ENCODE peak calls at places on chromosomes 3 and 15, in six cellular contexts. One of them, this sample, is unnamed.

GRCh38 chr15:57018151-57018550 is 99.7 kb downstream of the TCF12 start:
- DNase-seq in GM12878: no peak
- DNase-seq in K562: no peak
- DNase-seq in GM12891: no peak
- DNase-seq in HepG2: no peak
- DNase-seq in H1: no peak
- DNase-seq in this sample: no peak

GRCh38 chr3:185658504-185658912 is 72.4 kb downstream of the SENP2 start:
- DNase-seq in GM12878: no peak
- DNase-seq in K562: no peak
- DNase-seq in GM12891: no peak
- DNase-seq in HepG2: peak
- DNase-seq in H1: no peak
- DNase-seq in this sample: no peak

GRCh38 chr3:171972965-171973364 is 66.4 kb upstream of the FNDC3B start:
- DNase-seq in GM12878: no peak
- DNase-seq in K562: no peak
- DNase-seq in GM12891: no peak
- DNase-seq in HepG2: no peak
- DNase-seq in H1: no peak
- DNase-seq in this sample: no peak

GRCh38 chr3:138694287-138695007 is 85.9 kb downstream of the FAIM start:
- DNase-seq in GM12878: no peak
- DNase-seq in K562: peak
- DNase-seq in GM12891: no peak
- DNase-seq in HepG2: no peak
- DNase-seq in H1: no peak
- DNase-seq in this sample: no peak

GRCh38 chr15:67590191-67590590 is 47.7 kb downstream of the MAP2K5 start:
- DNase-seq in GM12878: no peak
- DNase-seq in K562: no peak
- DNase-seq in GM12891: no peak
- DNase-seq in HepG2: no peak
- DNase-seq in H1: no peak
- DNase-seq in this sample: no peak

GRCh38 chr3:29337565-29337964 is 56.7 kb downstream of the RBMS3 start:
- DNase-seq in GM12878: no peak
- DNase-seq in K562: no peak
- DNase-seq in GM12891: no peak
- DNase-seq in HepG2: no peak
- DNase-seq in H1: no peak
- DNase-seq in this sample: no peak

GRCh38 chr3:49788056-49788455 is 1.7 kb upstream of the IP6K1 start:
- DNase-seq in GM12878: no peak
- DNase-seq in K562: no peak
- DNase-seq in GM12891: no peak
- DNase-seq in HepG2: no peak
- DNase-seq in H1: no peak
- DNase-seq in this sample: no peak

GRCh38 chr3:64133991-64134390 is 91.3 kb downstream of the PRICKLE2 start:
- DNase-seq in GM12878: no peak
- DNase-seq in K562: no peak
- DNase-seq in GM12891: no peak
- DNase-seq in HepG2: no peak
- DNase-seq in H1: no peak
- DNase-seq in this sample: no peak

GRCh38 chr15:64596701-64597468 is 136.5 kb downstream of the ZNF609 start:
- DNase-seq in GM12878: no peak
- DNase-seq in K562: no peak
- DNase-seq in GM12891: no peak
- DNase-seq in HepG2: no peak
- DNase-seq in H1: no peak
- DNase-seq in this sample: no peak

GRCh38 chr15:71649894-71650293 is 160.5 kb upstream of the NR2E3 start:
- DNase-seq in GM12878: no peak
- DNase-seq in K562: no peak
- DNase-seq in GM12891: no peak
- DNase-seq in HepG2: no peak
- DNase-seq in H1: no peak
- DNase-seq in this sample: no peak

GRCh38 chr3:107797586-107797985 is 274.8 kb downstream of the BBX start:
- DNase-seq in GM12878: no peak
- DNase-seq in K562: no peak
- DNase-seq in GM12891: no peak
- DNase-seq in HepG2: no peak
- DNase-seq in H1: no peak
- DNase-seq in this sample: no peak

GRCh38 chr15:50821476-50821875 is 56.0 kb upstream of the SPPL2A start:
- DNase-seq in GM12878: no peak
- DNase-seq in K562: no peak
- DNase-seq in GM12891: no peak
- DNase-seq in HepG2: no peak
- DNase-seq in H1: no peak
- DNase-seq in this sample: no peak

GRCh38 chr15:101016581-101016980 is 97.4 kb downstream of the LRRK1 start:
- DNase-seq in GM12878: no peak
- DNase-seq in K562: no peak
- DNase-seq in GM12891: no peak
- DNase-seq in HepG2: no peak
- DNase-seq in H1: no peak
- DNase-seq in this sample: no peak

GRCh38 chr3:124381565-124382333 is 348.5 kb upstream of the UMPS start:
- DNase-seq in GM12878: no peak
- DNase-seq in K562: no peak
- DNase-seq in GM12891: no peak
- DNase-seq in HepG2: no peak
- DNase-seq in H1: no peak
- DNase-seq in this sample: no peak

GRCh38 chr15:78372880-78373279 is 32.7 kb downstream of the CRABP1 start:
- DNase-seq in GM12878: no peak
- DNase-seq in K562: peak
- DNase-seq in GM12891: no peak
- DNase-seq in HepG2: peak
- DNase-seq in H1: no peak
- DNase-seq in this sample: no peak

GRCh38 chr15:78103406-78104118 is 11.2 kb downstream of the SH2D7 start:
- DNase-seq in GM12878: peak
- DNase-seq in K562: no peak
- DNase-seq in GM12891: peak
- DNase-seq in HepG2: no peak
- DNase-seq in H1: no peak
- DNase-seq in this sample: peak

GRCh38 chr15:72856549-72857040 is 73.0 kb upstream of the ADPGK start:
- DNase-seq in GM12878: no peak
- DNase-seq in K562: no peak
- DNase-seq in GM12891: no peak
- DNase-seq in HepG2: no peak
- DNase-seq in H1: no peak
- DNase-seq in this sample: no peak

GRCh38 chr3:100756441-100756840 is 47.1 kb downstream of the TFG start:
- DNase-seq in GM12878: no peak
- DNase-seq in K562: no peak
- DNase-seq in GM12891: no peak
- DNase-seq in HepG2: no peak
- DNase-seq in H1: no peak
- DNase-seq in this sample: no peak

DNA sequence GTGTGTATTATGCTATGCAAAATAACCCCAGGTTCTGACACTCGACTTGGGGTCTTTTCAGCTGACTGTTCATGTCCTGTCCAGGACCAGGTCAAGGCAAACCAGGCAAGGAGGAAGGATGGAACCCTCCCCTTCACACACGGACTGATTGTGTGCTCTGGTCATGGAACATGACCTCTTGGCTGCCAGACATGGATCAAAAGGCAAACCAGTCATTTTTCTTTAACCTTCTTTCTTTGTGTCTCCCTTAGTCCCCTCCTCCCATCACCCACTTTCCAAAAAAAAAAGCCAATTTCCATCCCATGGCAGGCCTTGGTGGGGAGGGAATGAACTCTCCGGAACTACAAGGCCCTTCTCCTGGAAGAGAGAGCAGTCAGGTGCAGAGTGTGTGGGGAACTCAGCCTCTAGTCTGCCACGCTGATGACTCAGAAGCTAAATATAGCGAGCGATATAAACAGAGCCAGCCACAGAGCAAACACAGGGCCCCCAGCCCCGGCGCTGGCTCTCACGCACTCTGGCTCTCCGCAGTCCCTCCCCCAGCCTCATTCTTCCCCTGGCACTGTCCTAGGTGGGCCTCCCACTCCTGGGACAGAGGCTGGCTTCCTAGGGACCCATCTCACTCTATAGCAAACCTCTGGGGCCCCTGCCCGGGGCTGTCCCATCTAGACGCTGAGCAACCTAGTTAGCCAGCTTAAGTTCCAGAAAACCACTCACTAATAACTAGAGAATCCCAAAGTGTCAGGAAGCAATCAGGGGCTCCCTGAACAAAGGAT is 10.0 kb downstream of the BMF start:
- DNase-seq in GM12878: peak
- DNase-seq in K562: peak
- DNase-seq in GM12891: peak
- DNase-seq in HepG2: peak
- DNase-seq in H1: no peak
- DNase-seq in this sample: peak
- TF ChIP-seq POLR2A in GM12878: peak
- TF ChIP-seq POLR2A in K562: peak
- TF ChIP-seq POLR2A in GM12891: peak
- TF ChIP-seq POLR2A in HepG2: peak
- TF ChIP-seq POLR2A in H1: no peak
- TF ChIP-seq POLR2A in this sample: no peak

GRCh38 chr3:189160519-189161309 is 11.1 kb upstream of the TPRG1 start:
- DNase-seq in GM12878: no peak
- DNase-seq in K562: no peak
- DNase-seq in GM12891: no peak
- DNase-seq in HepG2: no peak
- DNase-seq in H1: no peak
- DNase-seq in this sample: no peak
- TF ChIP-seq POLR2AphosphoS5 in GM12878: no peak
- TF ChIP-seq POLR2AphosphoS5 in K562: no peak
- TF ChIP-seq POLR2AphosphoS5 in GM12891: no peak
- TF ChIP-seq POLR2AphosphoS5 in HepG2: no peak
- TF ChIP-seq POLR2AphosphoS5 in H1: no peak
- TF ChIP-seq POLR2AphosphoS5 in this sample: no peak

GRCh38 chr15:40246496-40247275 is 7.8 kb downstream of the PAK6 start:
- DNase-seq in GM12878: no peak
- DNase-seq in K562: no peak
- DNase-seq in GM12891: no peak
- DNase-seq in HepG2: no peak
- DNase-seq in H1: no peak
- DNase-seq in this sample: no peak
- TF ChIP-seq TAF1 in GM12878: no peak
- TF ChIP-seq TAF1 in K562: no peak
- TF ChIP-seq TAF1 in GM12891: no peak
- TF ChIP-seq TAF1 in HepG2: no peak
- TF ChIP-seq TAF1 in H1: no peak
- TF ChIP-seq TAF1 in this sample: no peak

GRCh38 chr3:192515661-192516040 is 211.7 kb downstream of the FGF12 start:
- DNase-seq in GM12878: no peak
- DNase-seq in K562: no peak
- DNase-seq in GM12891: no peak
- DNase-seq in HepG2: no peak
- DNase-seq in H1: no peak
- DNase-seq in this sample: no peak

GRCh38 chr3:192516850-192517249 is 210.5 kb downstream of the FGF12 start:
- DNase-seq in GM12878: no peak
- DNase-seq in K562: no peak
- DNase-seq in GM12891: no peak
- DNase-seq in HepG2: no peak
- DNase-seq in H1: no peak
- DNase-seq in this sample: no peak

GRCh38 chr3:192514081-192514753 is 213.1 kb downstream of the FGF12 start:
- DNase-seq in GM12878: no peak
- DNase-seq in K562: peak
- DNase-seq in GM12891: no peak
- DNase-seq in HepG2: no peak
- DNase-seq in H1: no peak
- DNase-seq in this sample: no peak

DNA sequence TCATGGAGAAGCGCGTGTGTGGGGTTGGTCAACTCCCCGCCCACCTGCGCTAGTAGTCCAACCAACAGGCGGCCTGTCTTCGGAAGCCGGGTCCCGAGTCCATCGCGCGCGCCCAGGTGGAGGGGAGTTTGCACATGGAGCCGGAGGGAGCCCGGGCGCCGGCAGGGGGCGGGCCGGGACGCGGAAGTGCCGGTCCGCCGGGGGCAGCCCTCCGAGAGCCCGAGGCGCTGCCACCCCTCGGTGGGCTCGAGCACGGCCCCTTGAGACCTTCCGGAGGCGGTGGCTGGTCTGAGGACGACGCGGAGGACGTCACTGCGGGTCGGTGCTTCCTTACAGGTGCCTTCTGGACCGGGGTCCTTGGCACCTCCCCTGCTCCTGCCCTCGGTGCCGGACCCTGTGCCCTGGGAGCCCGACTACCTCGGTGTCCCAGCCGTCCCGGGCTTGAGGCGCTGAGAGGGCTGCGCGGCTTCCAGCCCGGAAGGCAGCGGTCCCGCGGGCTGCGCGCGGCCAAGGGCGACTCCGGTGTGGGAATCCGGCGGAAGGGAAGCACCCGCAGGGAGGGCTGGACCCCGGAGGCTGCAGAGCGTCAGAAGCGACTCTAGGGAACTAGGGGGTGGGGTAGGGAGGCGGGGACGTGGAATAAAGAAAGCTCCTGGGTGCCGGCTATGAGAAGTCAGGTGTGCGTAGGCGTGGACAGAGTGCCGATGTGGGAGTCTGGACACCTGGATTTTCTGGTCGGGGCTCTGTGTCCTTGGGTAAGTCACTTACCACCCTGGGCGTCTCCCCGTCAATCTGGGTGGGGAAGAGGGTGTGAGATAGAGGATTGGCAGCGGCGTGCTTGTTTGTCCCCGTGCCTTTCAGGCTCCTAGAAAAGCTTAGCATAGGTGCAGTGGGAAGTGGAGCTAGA is 212.3 kb downstream of the FGF12 start:
- DNase-seq in GM12878: no peak
- DNase-seq in K562: no peak
- DNase-seq in GM12891: no peak
- DNase-seq in HepG2: no peak
- DNase-seq in H1: peak
- DNase-seq in this sample: no peak
- TF ChIP-seq POLR2A in GM12878: no peak
- TF ChIP-seq POLR2A in K562: no peak
- TF ChIP-seq POLR2A in GM12891: no peak
- TF ChIP-seq POLR2A in HepG2: no peak
- TF ChIP-seq POLR2A in H1: peak
- TF ChIP-seq POLR2A in this sample: no peak

GRCh38 chr3:46690798-46691197 is 2.7 kb downstream of the ALS2CL start:
- DNase-seq in GM12878: no peak
- DNase-seq in K562: no peak
- DNase-seq in GM12891: no peak
- DNase-seq in HepG2: no peak
- DNase-seq in H1: no peak
- DNase-seq in this sample: no peak

GRCh38 chr3:46694520-46694919 is 1.0 kb upstream of the ALS2CL start:
- DNase-seq in GM12878: no peak
- DNase-seq in K562: no peak
- DNase-seq in GM12891: no peak
- DNase-seq in HepG2: no peak
- DNase-seq in H1: no peak
- DNase-seq in this sample: no peak

GRCh38 chr3:46693038-46693896 is at the start of gene ALS2CL:
- DNase-seq in GM12878: no peak
- DNase-seq in K562: peak
- DNase-seq in GM12891: peak
- DNase-seq in HepG2: no peak
- DNase-seq in H1: no peak
- DNase-seq in this sample: peak

GRCh38 chr3:46693897-46694235 is 387 bp upstream of the ALS2CL start:
- DNase-seq in GM12878: no peak
- DNase-seq in K562: no peak
- DNase-seq in GM12891: no peak
- DNase-seq in HepG2: no peak
- DNase-seq in H1: no peak
- DNase-seq in this sample: peak

GRCh38 chr3:46692566-46692983 is 904 bp downstream of the ALS2CL start:
- DNase-seq in GM12878: no peak
- DNase-seq in K562: peak
- DNase-seq in GM12891: no peak
- DNase-seq in HepG2: no peak
- DNase-seq in H1: no peak
- DNase-seq in this sample: no peak
- TF ChIP-seq POLR2AphosphoS5 in GM12878: no peak
- TF ChIP-seq POLR2AphosphoS5 in K562: no peak
- TF ChIP-seq POLR2AphosphoS5 in GM12891: no peak
- TF ChIP-seq POLR2AphosphoS5 in HepG2: no peak
- TF ChIP-seq POLR2AphosphoS5 in H1: no peak
- TF ChIP-seq POLR2AphosphoS5 in this sample: no peak

This sample was measured in GM12892.